ENCODE peak calls at places on chromosomes 11 and 22, in seven cellular contexts. T, O, U, N, S, L and R are unnamed samples.
A peak's percentile ranks its signal among the peaks of the same experiment; 100 is the strongest.

GRCh38 chr11:108858624-108859023 is 193.8 kb downstream of the DDX10 start:
- DNase-seq in T (no peak), O (no peak), U (no peak), N (no peak), S (no peak), L (no peak), R (no peak)

GRCh38 chr22:36055376-36056310 is 27.0 kb upstream of the RBFOX2 start:
- DNase-seq in T (no peak), O (no peak), U (no peak), N (no peak), S (no peak), L (no peak), R (no peak)

GRCh38 chr11:94588366-94588952 is 21.3 kb downstream of the PIWIL4 start:
- DNase-seq in T (no peak), O (no peak), U (no peak), N (no peak), S (no peak), L (no peak), R (peak; percentile 45)

GRCh38 chr11:33618956-33619355 is 81.7 kb downstream of the C11orf91 start:
- DNase-seq in T (no peak), O (no peak), U (no peak), N (no peak), S (no peak), L (no peak), R (no peak)

GRCh38 chr11:14300661-14301304 is 58.2 kb downstream of the RRAS2 start:
- DNase-seq in T (peak; percentile 74), O (peak; percentile 59), U (peak; percentile 42), N (peak; percentile 61), S (no peak), L (no peak), R (peak; percentile 7)

GRCh38 chr11:12702999-12703453 is 28.8 kb downstream of the TEAD1 start:
- DNase-seq in T (no peak), O (no peak), U (no peak), N (no peak), S (no peak), L (no peak), R (no peak)

GRCh38 chr11:95389427-95389826 is 158.4 kb upstream of the SESN3 start:
- DNase-seq in T (no peak), O (no peak), U (no peak), N (no peak), S (no peak), L (no peak), R (no peak)

GRCh38 chr11:78465169-78465942 is 47.7 kb upstream of the GAB2 start:
- DNase-seq in T (no peak), O (no peak), U (no peak), N (no peak), S (no peak), L (peak; percentile 93), R (no peak)

GRCh38 chr11:2989551-2989950 is 2.6 kb downstream of the NAP1L4 start:
- DNase-seq in T (no peak), O (no peak), U (no peak), N (no peak), S (no peak), L (no peak), R (no peak)

GRCh38 chr11:120482149-120482548 is 29.4 kb upstream of the GRIK4 start:
- DNase-seq in T (peak; percentile 42), O (peak; percentile 12), U (peak; percentile 41), N (no peak), S (no peak), L (no peak), R (no peak)

GRCh38 chr22:26887916-26888315 is 230.5 kb downstream of the MIAT start:
- DNase-seq in T (no peak), O (no peak), U (no peak), N (no peak), S (peak; percentile 14), L (no peak), R (no peak)

GRCh38 chr11:73393011-73393380 is 16.8 kb downstream of the RELT start:
- DNase-seq in T (no peak), O (no peak), U (no peak), N (no peak), S (no peak), L (no peak), R (no peak)

GRCh38 chr11:130315354-130315970 is 745 bp upstream of the ZBTB44 start:
- DNase-seq in T (no peak), O (no peak), U (no peak), N (peak; percentile 44), S (peak; percentile 80), L (no peak), R (peak; percentile 61)

GRCh38 chr22:38696606-38697005 is 4.1 kb downstream of the JOSD1 start:
- DNase-seq in T (peak; percentile 43), O (peak; percentile 53), U (peak; percentile 68), N (no peak), S (no peak), L (no peak), R (no peak)

GRCh38 chr11:117629891-117630538 is 167.0 kb downstream of the DSCAML1 start:
- DNase-seq in T (no peak), O (no peak), U (no peak), N (no peak), S (no peak), L (no peak), R (no peak)

GRCh38 chr11:117629146-117629545 is 167.9 kb downstream of the DSCAML1 start:
- DNase-seq in T (no peak), O (no peak), U (no peak), N (no peak), S (no peak), L (no peak), R (no peak)

GRCh38 chr11:117626576-117626975 is 170.4 kb downstream of the DSCAML1 start:
- DNase-seq in T (no peak), O (no peak), U (no peak), N (no peak), S (no peak), L (no peak), R (no peak)

GRCh38 chr11:117625237-117625636 is 171.8 kb downstream of the DSCAML1 start:
- DNase-seq in T (no peak), O (no peak), U (no peak), N (no peak), S (no peak), L (no peak), R (no peak)

GRCh38 chr11:117627259-117627658 is 169.8 kb downstream of the DSCAML1 start:
- DNase-seq in T (no peak), O (no peak), U (no peak), N (no peak), S (no peak), L (no peak), R (no peak)
- TF ChIP-seq JUND in T (no peak), O (no peak), U (no peak), N (no peak), S (no peak), L (no peak), R (no peak)

GRCh38 chr11:85750646-85751045 is 60.3 kb downstream of the SYTL2 start:
- DNase-seq in T (no peak), O (no peak), U (no peak), N (no peak), S (no peak), L (no peak), R (no peak)
- TF ChIP-seq JUND in T (no peak), O (no peak), U (no peak), N (no peak), S (no peak), L (no peak), R (no peak)

GRCh38 chr11:7449841-7450214 is 35.5 kb upstream of the OLFML1 start:
- DNase-seq in T (no peak), O (no peak), U (no peak), N (no peak), S (no peak), L (no peak), R (no peak)

GRCh38 chr11:7449196-7449840 is 36.0 kb upstream of the OLFML1 start:
- DNase-seq in T (no peak), O (no peak), U (no peak), N (no peak), S (no peak), L (no peak), R (no peak)

GRCh38 chr11:7451952-7452507 is 33.3 kb upstream of the OLFML1 start:
- DNase-seq in T (no peak), O (no peak), U (no peak), N (no peak), S (no peak), L (no peak), R (no peak)

GRCh38 chr11:7451520-7451919 is 33.8 kb upstream of the OLFML1 start:
- DNase-seq in T (no peak), O (no peak), U (no peak), N (no peak), S (no peak), L (no peak), R (no peak)

DNA sequence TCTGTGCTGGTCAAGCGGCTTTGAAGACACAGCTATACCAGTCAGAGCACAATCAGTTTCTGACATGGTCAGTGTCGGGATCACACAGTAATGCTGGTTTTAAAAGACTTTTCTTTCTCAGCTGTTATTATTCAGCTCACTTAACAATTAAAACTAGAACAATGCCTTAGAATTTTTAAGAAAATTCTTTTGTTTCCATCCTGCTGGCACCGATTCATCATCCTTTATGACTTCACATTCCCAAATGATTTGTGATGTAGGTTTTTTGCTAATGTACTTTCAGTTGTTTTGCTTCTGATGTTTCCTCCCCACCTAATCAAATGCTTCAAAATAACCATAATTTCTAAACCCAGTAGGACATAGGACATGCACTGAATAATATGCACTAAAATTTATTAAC is 34.5 kb upstream of the OLFML1 start:
- DNase-seq in T (no peak), O (no peak), U (no peak), N (no peak), S (no peak), L (no peak), R (no peak)
- TF ChIP-seq JUND in T (no peak), O (no peak), U (no peak), N (no peak), S (no peak), L (no peak), R (no peak)

GRCh38 chr22:32583921-32584335 is 109.3 kb downstream of the FBXO7 start:
- DNase-seq in T (no peak), O (peak; percentile 81), U (no peak), N (no peak), S (no peak), L (no peak), R (peak; percentile 38)
- TF ChIP-seq JUND in T (no peak), O (no peak), U (no peak), N (no peak), S (no peak), L (no peak), R (no peak)

GRCh38 chr22:23175817-23176644 is 4.3 kb upstream of the BCR start:
- DNase-seq in T (peak; percentile 77), O (no peak), U (no peak), N (no peak), S (no peak), L (no peak), R (no peak)
- TF ChIP-seq JUND in T (no peak), O (no peak), U (no peak), N (no peak), S (no peak), L (no peak), R (no peak)

GRCh38 chr11:61264371-61264770 is 23.4 kb downstream of the PGA5 start:
- DNase-seq in T (no peak), O (no peak), U (no peak), N (no peak), S (no peak), L (no peak), R (no peak)
- TF ChIP-seq JUND in T (no peak), O (no peak), U (no peak), N (no peak), S (no peak), L (no peak), R (no peak)